ENCODE peak calls at places on chromosomes 4 and X, in six cellular contexts. One of them, this sample, is unnamed.

GRCh38 chrX:129706395-129707072 is 32.2 kb upstream of the XPNPEP2 start:
- DNase-seq in stimulated activated CD8-positive, alpha-beta memory T cell treated with anti-CD3 and anti-CD28 coated beads, Interleukin-2, amount 100 ng/mL, for 48 hours: no peak
- DNase-seq in SK-N-DZ: no peak
- DNase-seq in activated T-cell treated with anti-CD3 and anti-CD28 coated beads for 48 hours: no peak
- DNase-seq in sciatic nerve: peak
- DNase-seq in left cardiac atrium: peak
- DNase-seq in this sample: no peak

GRCh38 chr4:7328162-7328912 is 106.4 kb downstream of the PSAPL1 start:
- DNase-seq in stimulated activated CD8-positive, alpha-beta memory T cell treated with anti-CD3 and anti-CD28 coated beads, Interleukin-2, amount 100 ng/mL, for 48 hours: no peak
- DNase-seq in SK-N-DZ: no peak
- DNase-seq in activated T-cell treated with anti-CD3 and anti-CD28 coated beads for 48 hours: no peak
- DNase-seq in sciatic nerve: no peak
- DNase-seq in left cardiac atrium: no peak
- DNase-seq in this sample: no peak

GRCh38 chr4:188596027-188596426 is 456.8 kb downstream of the TRIML1 start:
- DNase-seq in stimulated activated CD8-positive, alpha-beta memory T cell treated with anti-CD3 and anti-CD28 coated beads, Interleukin-2, amount 100 ng/mL, for 48 hours: no peak
- DNase-seq in SK-N-DZ: no peak
- DNase-seq in activated T-cell treated with anti-CD3 and anti-CD28 coated beads for 48 hours: no peak
- DNase-seq in sciatic nerve: no peak
- DNase-seq in left cardiac atrium: no peak
- DNase-seq in this sample: no peak

GRCh38 chr4:165137205-165137604 is 24.5 kb upstream of the TMEM192 start:
- DNase-seq in stimulated activated CD8-positive, alpha-beta memory T cell treated with anti-CD3 and anti-CD28 coated beads, Interleukin-2, amount 100 ng/mL, for 48 hours: no peak
- DNase-seq in SK-N-DZ: no peak
- DNase-seq in activated T-cell treated with anti-CD3 and anti-CD28 coated beads for 48 hours: no peak
- DNase-seq in sciatic nerve: no peak
- DNase-seq in left cardiac atrium: no peak
- DNase-seq in this sample: no peak

GRCh38 chr4:33649015-33649414 is 2595.3 kb downstream of the ARAP2 start:
- DNase-seq in stimulated activated CD8-positive, alpha-beta memory T cell treated with anti-CD3 and anti-CD28 coated beads, Interleukin-2, amount 100 ng/mL, for 48 hours: no peak
- DNase-seq in SK-N-DZ: no peak
- DNase-seq in activated T-cell treated with anti-CD3 and anti-CD28 coated beads for 48 hours: no peak
- DNase-seq in sciatic nerve: no peak
- DNase-seq in left cardiac atrium: no peak
- DNase-seq in this sample: no peak

GRCh38 chr4:76373919-76374552 is 46.9 kb downstream of the CCDC158 start:
- DNase-seq in stimulated activated CD8-positive, alpha-beta memory T cell treated with anti-CD3 and anti-CD28 coated beads, Interleukin-2, amount 100 ng/mL, for 48 hours: no peak
- DNase-seq in SK-N-DZ: no peak
- DNase-seq in activated T-cell treated with anti-CD3 and anti-CD28 coated beads for 48 hours: no peak
- DNase-seq in sciatic nerve: no peak
- DNase-seq in left cardiac atrium: no peak
- DNase-seq in this sample: no peak

GRCh38 chr4:185956546-185956945 is 112.4 kb upstream of the TLR3 start:
- DNase-seq in stimulated activated CD8-positive, alpha-beta memory T cell treated with anti-CD3 and anti-CD28 coated beads, Interleukin-2, amount 100 ng/mL, for 48 hours: no peak
- DNase-seq in SK-N-DZ: no peak
- DNase-seq in activated T-cell treated with anti-CD3 and anti-CD28 coated beads for 48 hours: no peak
- DNase-seq in sciatic nerve: no peak
- DNase-seq in left cardiac atrium: no peak
- DNase-seq in this sample: no peak

GRCh38 chrX:115058276-115058675 is 40.9 kb upstream of the IL13RA2 start:
- DNase-seq in stimulated activated CD8-positive, alpha-beta memory T cell treated with anti-CD3 and anti-CD28 coated beads, Interleukin-2, amount 100 ng/mL, for 48 hours: no peak
- DNase-seq in SK-N-DZ: no peak
- DNase-seq in activated T-cell treated with anti-CD3 and anti-CD28 coated beads for 48 hours: no peak
- DNase-seq in sciatic nerve: no peak
- DNase-seq in left cardiac atrium: no peak
- DNase-seq in this sample: no peak

GRCh38 chr4:52260507-52261302 is 209.6 kb downstream of the SPATA18 start:
- DNase-seq in stimulated activated CD8-positive, alpha-beta memory T cell treated with anti-CD3 and anti-CD28 coated beads, Interleukin-2, amount 100 ng/mL, for 48 hours: no peak
- DNase-seq in SK-N-DZ: peak
- DNase-seq in activated T-cell treated with anti-CD3 and anti-CD28 coated beads for 48 hours: no peak
- DNase-seq in sciatic nerve: no peak
- DNase-seq in left cardiac atrium: no peak
- DNase-seq in this sample: no peak

GRCh38 chrX:9604111-9604907 is 139.5 kb downstream of the TBL1X start:
- DNase-seq in stimulated activated CD8-positive, alpha-beta memory T cell treated with anti-CD3 and anti-CD28 coated beads, Interleukin-2, amount 100 ng/mL, for 48 hours: no peak
- DNase-seq in SK-N-DZ: no peak
- DNase-seq in activated T-cell treated with anti-CD3 and anti-CD28 coated beads for 48 hours: no peak
- DNase-seq in sciatic nerve: peak
- DNase-seq in left cardiac atrium: peak
- DNase-seq in this sample: no peak

GRCh38 chr4:74490736-74491135 is 45.8 kb downstream of the AREG start:
- DNase-seq in stimulated activated CD8-positive, alpha-beta memory T cell treated with anti-CD3 and anti-CD28 coated beads, Interleukin-2, amount 100 ng/mL, for 48 hours: no peak
- DNase-seq in SK-N-DZ: no peak
- DNase-seq in activated T-cell treated with anti-CD3 and anti-CD28 coated beads for 48 hours: no peak
- DNase-seq in sciatic nerve: no peak
- DNase-seq in left cardiac atrium: no peak
- DNase-seq in this sample: no peak

GRCh38 chr4:88104902-88105610 is 53.4 kb downstream of the ABCG2 start:
- DNase-seq in stimulated activated CD8-positive, alpha-beta memory T cell treated with anti-CD3 and anti-CD28 coated beads, Interleukin-2, amount 100 ng/mL, for 48 hours: no peak
- DNase-seq in SK-N-DZ: no peak
- DNase-seq in activated T-cell treated with anti-CD3 and anti-CD28 coated beads for 48 hours: no peak
- DNase-seq in sciatic nerve: no peak
- DNase-seq in left cardiac atrium: no peak
- DNase-seq in this sample: no peak

GRCh38 chr4:177041356-177041755 is 248.6 kb upstream of the VEGFC start:
- DNase-seq in stimulated activated CD8-positive, alpha-beta memory T cell treated with anti-CD3 and anti-CD28 coated beads, Interleukin-2, amount 100 ng/mL, for 48 hours: no peak
- DNase-seq in SK-N-DZ: no peak
- DNase-seq in activated T-cell treated with anti-CD3 and anti-CD28 coated beads for 48 hours: no peak
- DNase-seq in sciatic nerve: no peak
- DNase-seq in left cardiac atrium: no peak
- DNase-seq in this sample: no peak

GRCh38 chr4:20639346-20639745 is 60.9 kb upstream of the PACRGL start:
- DNase-seq in stimulated activated CD8-positive, alpha-beta memory T cell treated with anti-CD3 and anti-CD28 coated beads, Interleukin-2, amount 100 ng/mL, for 48 hours: no peak
- DNase-seq in SK-N-DZ: no peak
- DNase-seq in activated T-cell treated with anti-CD3 and anti-CD28 coated beads for 48 hours: no peak
- DNase-seq in sciatic nerve: no peak
- DNase-seq in left cardiac atrium: no peak
- DNase-seq in this sample: no peak

GRCh38 chrX:52979568-52979967 is 21.2 kb upstream of the FAM156A start:
- DNase-seq in stimulated activated CD8-positive, alpha-beta memory T cell treated with anti-CD3 and anti-CD28 coated beads, Interleukin-2, amount 100 ng/mL, for 48 hours: no peak
- DNase-seq in SK-N-DZ: no peak
- DNase-seq in activated T-cell treated with anti-CD3 and anti-CD28 coated beads for 48 hours: no peak
- DNase-seq in sciatic nerve: no peak
- DNase-seq in left cardiac atrium: peak
- DNase-seq in this sample: no peak

GRCh38 chrX:45623266-45623665 is 422.6 kb upstream of the DIPK2B start:
- DNase-seq in stimulated activated CD8-positive, alpha-beta memory T cell treated with anti-CD3 and anti-CD28 coated beads, Interleukin-2, amount 100 ng/mL, for 48 hours: no peak
- DNase-seq in SK-N-DZ: no peak
- DNase-seq in activated T-cell treated with anti-CD3 and anti-CD28 coated beads for 48 hours: no peak
- DNase-seq in sciatic nerve: no peak
- DNase-seq in left cardiac atrium: no peak
- DNase-seq in this sample: no peak

GRCh38 chrX:26597981-26598380 is 382.0 kb downstream of the MAGEB5 start:
- DNase-seq in stimulated activated CD8-positive, alpha-beta memory T cell treated with anti-CD3 and anti-CD28 coated beads, Interleukin-2, amount 100 ng/mL, for 48 hours: no peak
- DNase-seq in SK-N-DZ: peak
- DNase-seq in activated T-cell treated with anti-CD3 and anti-CD28 coated beads for 48 hours: no peak
- DNase-seq in sciatic nerve: no peak
- DNase-seq in left cardiac atrium: no peak
- DNase-seq in this sample: no peak

GRCh38 chrX:14676431-14676830 is 147.1 kb downstream of the GLRA2 start:
- DNase-seq in stimulated activated CD8-positive, alpha-beta memory T cell treated with anti-CD3 and anti-CD28 coated beads, Interleukin-2, amount 100 ng/mL, for 48 hours: no peak
- DNase-seq in SK-N-DZ: no peak
- DNase-seq in activated T-cell treated with anti-CD3 and anti-CD28 coated beads for 48 hours: no peak
- DNase-seq in sciatic nerve: no peak
- DNase-seq in left cardiac atrium: no peak
- DNase-seq in this sample: no peak

GRCh38 chr4:83917572-83917971 is 381.7 kb downstream of the GPAT3 start:
- DNase-seq in stimulated activated CD8-positive, alpha-beta memory T cell treated with anti-CD3 and anti-CD28 coated beads, Interleukin-2, amount 100 ng/mL, for 48 hours: no peak
- DNase-seq in SK-N-DZ: peak
- DNase-seq in activated T-cell treated with anti-CD3 and anti-CD28 coated beads for 48 hours: no peak
- DNase-seq in sciatic nerve: no peak
- DNase-seq in left cardiac atrium: no peak
- DNase-seq in this sample: no peak

This sample was measured in activated naive CD8-positive, alpha-beta T cell treated with anti-CD3 and anti-CD28 coated beads, Interleukin-2, amount 50 U/mL, for 24 hours.